ENCODE peak calls at places on chromosome 1, in ten cellular contexts. One of them, this sample, is unnamed.

GRCh38 chr1:42165511-42166210 is 1.1 kb upstream of the GUCA2A start:
- DNase-seq in D341Med: no peak
- DNase-seq in NCI-H1092: peak
- DNase-seq in GM10248: no peak
- DNase-seq in NCI-H1105: peak
- DNase-seq in PC-3: peak
- DNase-seq in glutamatergic neuron: no peak
- DNase-seq in EL: peak
- DNase-seq in uterus: no peak
- DNase-seq in neural crest cell: no peak
- DNase-seq in this sample: peak

GRCh38 chr1:110634455-110635281 is 28.5 kb upstream of the KCNA2 start:
- DNase-seq in uterus: peak
- DNase-seq in NCI-H1092: no peak
- DNase-seq in GM10248: peak
- DNase-seq in D341Med: no peak
- DNase-seq in EL: peak
- DNase-seq in glutamatergic neuron: no peak
- DNase-seq in NCI-H1105: no peak
- DNase-seq in neural crest cell: no peak
- DNase-seq in PC-3: peak
- DNase-seq in this sample: no peak

GRCh38 chr1:215082532-215083407 is at the start of gene KCNK2:
- DNase-seq in NCI-H1105: peak
- DNase-seq in NCI-H1092: peak
- DNase-seq in glutamatergic neuron: peak
- DNase-seq in uterus: no peak
- DNase-seq in PC-3: peak
- DNase-seq in EL: peak
- DNase-seq in GM10248: peak
- DNase-seq in D341Med: peak
- DNase-seq in neural crest cell: peak
- DNase-seq in this sample: peak

GRCh38 chr1:230753586-230754251 is 6.5 kb downstream of the CAPN9 start:
- DNase-seq in NCI-H1092: peak
- DNase-seq in PC-3: no peak
- DNase-seq in glutamatergic neuron: peak
- DNase-seq in GM10248: peak
- DNase-seq in EL: no peak
- DNase-seq in neural crest cell: peak
- DNase-seq in D341Med: no peak
- DNase-seq in uterus: no peak
- DNase-seq in NCI-H1105: no peak
- DNase-seq in this sample: peak

GRCh38 chr1:20787775-20788488 is 825 bp upstream of the HP1BP3 start:
- DNase-seq in GM10248: no peak
- DNase-seq in D341Med: peak
- DNase-seq in EL: peak
- DNase-seq in NCI-H1105: peak
- DNase-seq in neural crest cell: no peak
- DNase-seq in NCI-H1092: peak
- DNase-seq in PC-3: peak
- DNase-seq in glutamatergic neuron: no peak
- DNase-seq in uterus: peak
- DNase-seq in this sample: peak

GRCh38 chr1:39017266-39017665 is 8.9 kb upstream of the NDUFS5 start:
- DNase-seq in D341Med: no peak
- DNase-seq in GM10248: no peak
- DNase-seq in NCI-H1105: no peak
- DNase-seq in PC-3: no peak
- DNase-seq in EL: no peak
- DNase-seq in glutamatergic neuron: no peak
- DNase-seq in NCI-H1092: no peak
- DNase-seq in uterus: no peak
- DNase-seq in neural crest cell: no peak
- DNase-seq in this sample: no peak

GRCh38 chr1:32447469-32448185 is 17.2 kb upstream of the ZBTB8B start:
- DNase-seq in NCI-H1092: no peak
- DNase-seq in PC-3: peak
- DNase-seq in EL: peak
- DNase-seq in neural crest cell: peak
- DNase-seq in D341Med: no peak
- DNase-seq in glutamatergic neuron: no peak
- DNase-seq in GM10248: no peak
- DNase-seq in uterus: peak
- DNase-seq in NCI-H1105: no peak
- DNase-seq in this sample: no peak

GRCh38 chr1:96464991-96465875 is 256.4 kb upstream of the PTBP2 start:
- DNase-seq in GM10248: no peak
- DNase-seq in NCI-H1105: no peak
- DNase-seq in NCI-H1092: no peak
- DNase-seq in glutamatergic neuron: no peak
- DNase-seq in neural crest cell: no peak
- DNase-seq in PC-3: no peak
- DNase-seq in EL: no peak
- DNase-seq in uterus: no peak
- DNase-seq in D341Med: no peak
- DNase-seq in this sample: no peak

GRCh38 chr1:2942410-2942809 is 78.9 kb upstream of the ACTRT2 start:
- DNase-seq in uterus: no peak
- DNase-seq in glutamatergic neuron: no peak
- DNase-seq in GM10248: no peak
- DNase-seq in D341Med: no peak
- DNase-seq in PC-3: no peak
- DNase-seq in neural crest cell: no peak
- DNase-seq in NCI-H1105: no peak
- DNase-seq in EL: no peak
- DNase-seq in NCI-H1092: no peak
- DNase-seq in this sample: no peak

GRCh38 chr1:19688041-19688842 is 23.6 kb downstream of the HTR6 start:
- DNase-seq in neural crest cell: no peak
- DNase-seq in D341Med: no peak
- DNase-seq in GM10248: no peak
- DNase-seq in uterus: no peak
- DNase-seq in NCI-H1092: no peak
- DNase-seq in PC-3: no peak
- DNase-seq in glutamatergic neuron: no peak
- DNase-seq in NCI-H1105: no peak
- DNase-seq in EL: no peak
- DNase-seq in this sample: no peak

GRCh38 chr1:160797861-160798273 is 1.9 kb downstream of the LY9 start:
- DNase-seq in glutamatergic neuron: no peak
- DNase-seq in D341Med: no peak
- DNase-seq in uterus: no peak
- DNase-seq in NCI-H1092: no peak
- DNase-seq in PC-3: peak
- DNase-seq in EL: no peak
- DNase-seq in GM10248: no peak
- DNase-seq in neural crest cell: no peak
- DNase-seq in NCI-H1105: no peak
- DNase-seq in this sample: no peak

GRCh38 chr1:205298191-205298994 is 23.2 kb downstream of the NUAK2 start:
- DNase-seq in uterus: no peak
- DNase-seq in PC-3: peak
- DNase-seq in neural crest cell: no peak
- DNase-seq in NCI-H1092: no peak
- DNase-seq in NCI-H1105: no peak
- DNase-seq in D341Med: no peak
- DNase-seq in GM10248: no peak
- DNase-seq in EL: peak
- DNase-seq in glutamatergic neuron: peak
- DNase-seq in this sample: no peak

GRCh38 chr1:105608713-105609112 is 1447.8 kb upstream of the PRMT6 start:
- DNase-seq in D341Med: no peak
- DNase-seq in uterus: no peak
- DNase-seq in neural crest cell: no peak
- DNase-seq in NCI-H1092: no peak
- DNase-seq in PC-3: peak
- DNase-seq in glutamatergic neuron: no peak
- DNase-seq in EL: peak
- DNase-seq in GM10248: no peak
- DNase-seq in NCI-H1105: no peak
- DNase-seq in this sample: no peak

GRCh38 chr1:246450485-246451251 is 56.4 kb downstream of the SMYD3 start:
- DNase-seq in neural crest cell: no peak
- DNase-seq in uterus: no peak
- DNase-seq in EL: peak
- DNase-seq in D341Med: peak
- DNase-seq in NCI-H1105: peak
- DNase-seq in glutamatergic neuron: no peak
- DNase-seq in PC-3: peak
- DNase-seq in NCI-H1092: peak
- DNase-seq in GM10248: peak
- DNase-seq in this sample: peak

GRCh38 chr1:24990136-24990535 is 60.1 kb upstream of the RUNX3 start:
- DNase-seq in glutamatergic neuron: peak
- DNase-seq in GM10248: no peak
- DNase-seq in PC-3: no peak
- DNase-seq in uterus: no peak
- DNase-seq in neural crest cell: no peak
- DNase-seq in D341Med: no peak
- DNase-seq in EL: no peak
- DNase-seq in NCI-H1105: no peak
- DNase-seq in NCI-H1092: no peak
- DNase-seq in this sample: no peak

GRCh38 chr1:65503427-65503826 is 83.0 kb downstream of the LEPR start:
- DNase-seq in EL: no peak
- DNase-seq in NCI-H1092: no peak
- DNase-seq in glutamatergic neuron: no peak
- DNase-seq in GM10248: no peak
- DNase-seq in D341Med: no peak
- DNase-seq in NCI-H1105: no peak
- DNase-seq in PC-3: no peak
- DNase-seq in uterus: no peak
- DNase-seq in neural crest cell: no peak
- DNase-seq in this sample: no peak

GRCh38 chr1:235423214-235423652 is 56.0 kb downstream of the TBCE start:
- DNase-seq in GM10248: peak
- DNase-seq in PC-3: no peak
- DNase-seq in NCI-H1105: no peak
- DNase-seq in NCI-H1092: no peak
- DNase-seq in EL: no peak
- DNase-seq in uterus: no peak
- DNase-seq in glutamatergic neuron: no peak
- DNase-seq in D341Med: no peak
- DNase-seq in neural crest cell: no peak
- DNase-seq in this sample: no peak

GRCh38 chr1:10459185-10459584 is 9.4 kb downstream of the CORT start:
- DNase-seq in NCI-H1092: no peak
- DNase-seq in uterus: no peak
- DNase-seq in PC-3: peak
- DNase-seq in D341Med: no peak
- DNase-seq in NCI-H1105: no peak
- DNase-seq in glutamatergic neuron: no peak
- DNase-seq in GM10248: no peak
- DNase-seq in neural crest cell: no peak
- DNase-seq in EL: peak
- DNase-seq in this sample: no peak

GRCh38 chr1:78145105-78145580 is 99.4 kb downstream of the GIPC2 start:
- DNase-seq in PC-3: peak
- DNase-seq in EL: peak
- DNase-seq in D341Med: peak
- DNase-seq in NCI-H1105: peak
- DNase-seq in uterus: peak
- DNase-seq in GM10248: peak
- DNase-seq in neural crest cell: peak
- DNase-seq in NCI-H1092: peak
- DNase-seq in glutamatergic neuron: peak
- DNase-seq in this sample: peak

GRCh38 chr1:200323856-200324400 is 85.9 kb downstream of the ZNF281 start:
- DNase-seq in uterus: no peak
- DNase-seq in PC-3: peak
- DNase-seq in neural crest cell: no peak
- DNase-seq in glutamatergic neuron: no peak
- DNase-seq in GM10248: no peak
- DNase-seq in D341Med: no peak
- DNase-seq in NCI-H1105: no peak
- DNase-seq in EL: peak
- DNase-seq in NCI-H1092: no peak
- DNase-seq in this sample: no peak

GRCh38 chr1:236425031-236425663 is 31.1 kb downstream of the EDARADD start:
- DNase-seq in NCI-H1105: no peak
- DNase-seq in glutamatergic neuron: no peak
- DNase-seq in NCI-H1092: peak
- DNase-seq in uterus: no peak
- DNase-seq in D341Med: no peak
- DNase-seq in neural crest cell: no peak
- DNase-seq in PC-3: no peak
- DNase-seq in GM10248: peak
- DNase-seq in EL: no peak
- DNase-seq in this sample: no peak

GRCh38 chr1:212671342-212672031 is 28.2 kb downstream of the BATF3 start:
- DNase-seq in neural crest cell: no peak
- DNase-seq in EL: peak
- DNase-seq in uterus: peak
- DNase-seq in GM10248: no peak
- DNase-seq in PC-3: peak
- DNase-seq in D341Med: no peak
- DNase-seq in NCI-H1092: peak
- DNase-seq in NCI-H1105: peak
- DNase-seq in glutamatergic neuron: no peak
- DNase-seq in this sample: peak

GRCh38 chr1:17673335-17674075 is 81.6 kb upstream of the ACTL8 start:
- DNase-seq in NCI-H1092: peak
- DNase-seq in EL: no peak
- DNase-seq in glutamatergic neuron: peak
- DNase-seq in NCI-H1105: no peak
- DNase-seq in PC-3: no peak
- DNase-seq in uterus: no peak
- DNase-seq in D341Med: no peak
- DNase-seq in GM10248: no peak
- DNase-seq in neural crest cell: no peak
- DNase-seq in this sample: no peak

GRCh38 chr1:170388489-170388888 is 143.5 kb upstream of the GORAB start:
- DNase-seq in glutamatergic neuron: no peak
- DNase-seq in neural crest cell: no peak
- DNase-seq in NCI-H1092: no peak
- DNase-seq in uterus: no peak
- DNase-seq in PC-3: no peak
- DNase-seq in GM10248: no peak
- DNase-seq in D341Med: no peak
- DNase-seq in EL: no peak
- DNase-seq in NCI-H1105: no peak
- DNase-seq in this sample: no peak

GRCh38 chr1:222084996-222085395 is 343.1 kb upstream of the DUSP10 start:
- DNase-seq in PC-3: no peak
- DNase-seq in uterus: no peak
- DNase-seq in NCI-H1092: no peak
- DNase-seq in glutamatergic neuron: no peak
- DNase-seq in NCI-H1105: no peak
- DNase-seq in EL: peak
- DNase-seq in GM10248: no peak
- DNase-seq in D341Med: no peak
- DNase-seq in neural crest cell: no peak
- DNase-seq in this sample: no peak

GRCh38 chr1:114153621-114154145 is at the start of gene SYT6:
- DNase-seq in glutamatergic neuron: peak
- DNase-seq in neural crest cell: peak
- DNase-seq in GM10248: no peak
- DNase-seq in uterus: no peak
- DNase-seq in PC-3: no peak
- DNase-seq in NCI-H1092: no peak
- DNase-seq in D341Med: peak
- DNase-seq in NCI-H1105: peak
- DNase-seq in EL: no peak
- DNase-seq in this sample: peak

GRCh38 chr1:177346960-177347359 is 176.2 kb downstream of the BRINP2 start:
- DNase-seq in EL: no peak
- DNase-seq in D341Med: no peak
- DNase-seq in uterus: no peak
- DNase-seq in NCI-H1105: no peak
- DNase-seq in NCI-H1092: no peak
- DNase-seq in PC-3: no peak
- DNase-seq in GM10248: no peak
- DNase-seq in glutamatergic neuron: no peak
- DNase-seq in neural crest cell: no peak
- DNase-seq in this sample: no peak

GRCh38 chr1:170397061-170397460 is 134.9 kb upstream of the GORAB start:
- DNase-seq in EL: no peak
- DNase-seq in NCI-H1092: no peak
- DNase-seq in PC-3: no peak
- DNase-seq in D341Med: no peak
- DNase-seq in neural crest cell: no peak
- DNase-seq in uterus: no peak
- DNase-seq in glutamatergic neuron: no peak
- DNase-seq in NCI-H1105: no peak
- DNase-seq in GM10248: no peak
- DNase-seq in this sample: no peak